ENCODE peak calls at places on chromosomes 4 and X, in five cellular contexts. One of them, this sample, is unnamed.

GRCh38 chr4:9870165-9870564 is 88.7 kb downstream of the DRD5 start:
- DNase-seq in amniotic stem cell: no peak
- DNase-seq in HFF-Myc: no peak
- DNase-seq in HS-5: no peak
- DNase-seq in posterior vena cava: no peak
- DNase-seq in this sample: no peak

GRCh38 chr4:19278665-19279064 is 973.0 kb upstream of the SLIT2 start:
- DNase-seq in posterior vena cava: no peak
- DNase-seq in HFF-Myc: no peak
- DNase-seq in HS-5: no peak
- DNase-seq in amniotic stem cell: no peak
- DNase-seq in this sample: no peak

GRCh38 chr4:10032625-10033024 is 11.3 kb upstream of the SLC2A9 start:
- DNase-seq in posterior vena cava: no peak
- DNase-seq in HS-5: peak
- DNase-seq in amniotic stem cell: no peak
- DNase-seq in HFF-Myc: no peak
- DNase-seq in this sample: no peak

GRCh38 chr4:78032929-78033328 is 24.2 kb upstream of the FRAS1 start:
- DNase-seq in HFF-Myc: no peak
- DNase-seq in HS-5: no peak
- DNase-seq in amniotic stem cell: no peak
- DNase-seq in posterior vena cava: no peak
- DNase-seq in this sample: no peak

GRCh38 chrX:74423289-74423985 is 2.1 kb downstream of the SLC16A2 start:
- DNase-seq in posterior vena cava: no peak
- DNase-seq in amniotic stem cell: no peak
- DNase-seq in HFF-Myc: no peak
- DNase-seq in HS-5: no peak
- DNase-seq in this sample: no peak

GRCh38 chr4:53494851-53495250 is 96.4 kb downstream of the LNX1 start:
- DNase-seq in posterior vena cava: no peak
- DNase-seq in amniotic stem cell: no peak
- DNase-seq in HS-5: no peak
- DNase-seq in HFF-Myc: no peak
- DNase-seq in this sample: no peak

GRCh38 chrX:96994088-96994487 is 110.4 kb downstream of the RPA4 start:
- DNase-seq in amniotic stem cell: no peak
- DNase-seq in HS-5: no peak
- DNase-seq in posterior vena cava: no peak
- DNase-seq in HFF-Myc: no peak
- DNase-seq in this sample: no peak

GRCh38 chrX:23554304-23554703 is 113.0 kb upstream of the PRDX4 start:
- DNase-seq in posterior vena cava: no peak
- DNase-seq in HS-5: peak
- DNase-seq in amniotic stem cell: no peak
- DNase-seq in HFF-Myc: peak
- DNase-seq in this sample: no peak

GRCh38 chr4:105596676-105597075 is 44.3 kb downstream of the ARHGEF38 start:
- DNase-seq in HS-5: no peak
- DNase-seq in amniotic stem cell: no peak
- DNase-seq in HFF-Myc: no peak
- DNase-seq in posterior vena cava: no peak
- DNase-seq in this sample: no peak

GRCh38 chr4:105146286-105147219 is at the start of gene TET2:
- DNase-seq in amniotic stem cell: peak
- DNase-seq in posterior vena cava: peak
- DNase-seq in HS-5: peak
- DNase-seq in HFF-Myc: peak
- DNase-seq in this sample: peak

GRCh38 chr4:53055274-53055673 is 193.2 kb downstream of the RASL11B start:
- DNase-seq in posterior vena cava: no peak
- DNase-seq in HFF-Myc: peak
- DNase-seq in HS-5: no peak
- DNase-seq in amniotic stem cell: no peak
- DNase-seq in this sample: no peak

GRCh38 chr4:44320833-44321232 is 127.8 kb downstream of the KCTD8 start:
- DNase-seq in posterior vena cava: no peak
- DNase-seq in amniotic stem cell: no peak
- DNase-seq in HS-5: no peak
- DNase-seq in HFF-Myc: no peak
- DNase-seq in this sample: no peak

GRCh38 chrX:112832481-112833095 is 8.0 kb downstream of the AMOT start:
- DNase-seq in posterior vena cava: no peak
- DNase-seq in amniotic stem cell: no peak
- DNase-seq in HFF-Myc: no peak
- DNase-seq in HS-5: no peak
- DNase-seq in this sample: no peak

GRCh38 chrX:56782791-56783449 is 53.9 kb downstream of the NBDY start:
- DNase-seq in HS-5: no peak
- DNase-seq in amniotic stem cell: no peak
- DNase-seq in posterior vena cava: peak
- DNase-seq in HFF-Myc: no peak
- DNase-seq in this sample: no peak

GRCh38 chr4:187307131-187307530 is 583.5 kb upstream of the FAT1 start:
- DNase-seq in HS-5: no peak
- DNase-seq in HFF-Myc: no peak
- DNase-seq in posterior vena cava: no peak
- DNase-seq in amniotic stem cell: no peak
- DNase-seq in this sample: no peak

GRCh38 chr4:148453833-148454232 is 11.6 kb upstream of the NR3C2 start:
- DNase-seq in HS-5: no peak
- DNase-seq in amniotic stem cell: no peak
- DNase-seq in HFF-Myc: no peak
- DNase-seq in posterior vena cava: no peak
- DNase-seq in this sample: no peak

GRCh38 chr4:762211-763190 is 56.9 kb downstream of the PCGF3 start:
- DNase-seq in HFF-Myc: no peak
- DNase-seq in amniotic stem cell: no peak
- DNase-seq in posterior vena cava: no peak
- DNase-seq in HS-5: no peak
- DNase-seq in this sample: no peak

GRCh38 chrX:143988356-143988755 is 104.5 kb downstream of the UBE2NL start:
- DNase-seq in amniotic stem cell: no peak
- DNase-seq in HS-5: no peak
- DNase-seq in HFF-Myc: no peak
- DNase-seq in posterior vena cava: no peak
- DNase-seq in this sample: no peak

GRCh38 chr4:135256111-135256510 is 1054.5 kb upstream of the PABPC4L start:
- DNase-seq in HS-5: peak
- DNase-seq in HFF-Myc: no peak
- DNase-seq in amniotic stem cell: no peak
- DNase-seq in posterior vena cava: no peak
- DNase-seq in this sample: no peak

GRCh38 chrX:39633293-39633692 is 464.5 kb downstream of the BCOR start:
- DNase-seq in HFF-Myc: no peak
- DNase-seq in HS-5: no peak
- DNase-seq in posterior vena cava: no peak
- DNase-seq in amniotic stem cell: no peak
- DNase-seq in this sample: no peak

GRCh38 chrX:22078117-22078516 is 46.0 kb downstream of the PHEX start:
- DNase-seq in posterior vena cava: no peak
- DNase-seq in amniotic stem cell: no peak
- DNase-seq in HFF-Myc: no peak
- DNase-seq in HS-5: no peak
- DNase-seq in this sample: no peak

GRCh38 chr4:38526412-38526811 is 137.6 kb upstream of the KLF3 start:
- DNase-seq in HFF-Myc: no peak
- DNase-seq in HS-5: no peak
- DNase-seq in amniotic stem cell: no peak
- DNase-seq in posterior vena cava: no peak
- DNase-seq in this sample: no peak

GRCh38 chrX:13669246-13669689 is 16.3 kb downstream of the TCEANC start:
- DNase-seq in amniotic stem cell: peak
- DNase-seq in posterior vena cava: no peak
- DNase-seq in HS-5: peak
- DNase-seq in HFF-Myc: peak
- DNase-seq in this sample: peak

GRCh38 chr4:164293181-164293580 is 460.8 kb upstream of the SMIM31 start:
- DNase-seq in HFF-Myc: no peak
- DNase-seq in amniotic stem cell: no peak
- DNase-seq in posterior vena cava: no peak
- DNase-seq in HS-5: no peak
- DNase-seq in this sample: no peak

GRCh38 chr4:141356936-141357335 is 136.2 kb downstream of the ZNF330 start:
- DNase-seq in amniotic stem cell: no peak
- DNase-seq in HS-5: no peak
- DNase-seq in posterior vena cava: no peak
- DNase-seq in HFF-Myc: no peak
- DNase-seq in this sample: no peak

GRCh38 chr4:182453830-182454229 is 210.6 kb downstream of the TENM3 start:
- DNase-seq in posterior vena cava: no peak
- DNase-seq in HS-5: no peak
- DNase-seq in HFF-Myc: no peak
- DNase-seq in amniotic stem cell: no peak
- DNase-seq in this sample: no peak

GRCh38 chr4:10612476-10612875 is 72.1 kb downstream of the CLNK start:
- DNase-seq in HS-5: no peak
- DNase-seq in amniotic stem cell: no peak
- DNase-seq in posterior vena cava: no peak
- DNase-seq in HFF-Myc: no peak
- DNase-seq in this sample: no peak

GRCh38 chr4:171718069-171718468 is 95.1 kb upstream of the GALNTL6 start:
- DNase-seq in HS-5: no peak
- DNase-seq in HFF-Myc: no peak
- DNase-seq in amniotic stem cell: no peak
- DNase-seq in posterior vena cava: no peak
- DNase-seq in this sample: no peak

GRCh38 chrX:125742811-125743210 is 423.1 kb downstream of the TEX13C start:
- DNase-seq in amniotic stem cell: no peak
- DNase-seq in HFF-Myc: no peak
- DNase-seq in posterior vena cava: no peak
- DNase-seq in HS-5: no peak
- DNase-seq in this sample: no peak

GRCh38 chrX:41906515-41907165 is 16.7 kb downstream of the CASK start:
- DNase-seq in amniotic stem cell: no peak
- DNase-seq in HFF-Myc: no peak
- DNase-seq in posterior vena cava: no peak
- DNase-seq in HS-5: no peak
- DNase-seq in this sample: no peak

GRCh38 chrX:141175786-141176185 is 1.1 kb downstream of the LDOC1 start:
- DNase-seq in amniotic stem cell: no peak
- DNase-seq in HFF-Myc: no peak
- DNase-seq in posterior vena cava: no peak
- DNase-seq in HS-5: no peak
- DNase-seq in this sample: no peak

GRCh38 chr4:151600432-151600831 is 160.4 kb downstream of the GATB start:
- DNase-seq in amniotic stem cell: no peak
- DNase-seq in HS-5: no peak
- DNase-seq in posterior vena cava: no peak
- DNase-seq in HFF-Myc: no peak
- DNase-seq in this sample: no peak

GRCh38 chrX:78650906-78651437 is 8.2 kb downstream of the RTL3 start:
- DNase-seq in amniotic stem cell: peak
- DNase-seq in HS-5: no peak
- DNase-seq in posterior vena cava: no peak
- DNase-seq in HFF-Myc: no peak
- DNase-seq in this sample: peak

GRCh38 chrX:42755820-42756219 is 22.1 kb downstream of the PPP1R2C start:
- DNase-seq in HFF-Myc: no peak
- DNase-seq in HS-5: peak
- DNase-seq in posterior vena cava: peak
- DNase-seq in amniotic stem cell: peak
- DNase-seq in this sample: no peak

GRCh38 chr4:166594326-166594946 is 639.9 kb downstream of the SPOCK3 start:
- DNase-seq in posterior vena cava: no peak
- DNase-seq in HFF-Myc: peak
- DNase-seq in HS-5: peak
- DNase-seq in amniotic stem cell: peak
- DNase-seq in this sample: no peak

GRCh38 chr4:180203349-180203748 is 2039.9 kb upstream of the TENM3 start:
- DNase-seq in posterior vena cava: no peak
- DNase-seq in HFF-Myc: no peak
- DNase-seq in amniotic stem cell: no peak
- DNase-seq in HS-5: no peak
- DNase-seq in this sample: no peak

GRCh38 chr4:38161208-38162113 is 201.3 kb downstream of the PTTG2 start:
- DNase-seq in HFF-Myc: no peak
- DNase-seq in posterior vena cava: no peak
- DNase-seq in HS-5: no peak
- DNase-seq in amniotic stem cell: no peak
- DNase-seq in this sample: no peak

This sample was measured in T-helper 1 cell.